ENCODE peak calls at places on chromosomes 4 and X, in four cellular contexts. M is testis, W is heart left ventricle, F is hepatocyte. C is an unnamed sample.

GRCh38 chr4:26032572-26033320 is 118.7 kb downstream of the SMIM20 start:
- DNase-seq in M (peak; percentile 30), W (no peak), F (no peak), C (no peak)

GRCh38 chrX:3286196-3286920 is 60.1 kb downstream of the MXRA5 start:
- DNase-seq in M (no peak), W (no peak), F (peak; percentile 37), C (no peak)

GRCh38 chr4:182531555-182532162 is 288.5 kb downstream of the TENM3 start:
- DNase-seq in M (no peak), W (no peak), F (no peak), C (no peak)

GRCh38 chr4:53702334-53703266 is 111.3 kb upstream of the LNX1 start:
- DNase-seq in M (peak; percentile 85), W (peak; percentile 88), F (peak; percentile 68), C (peak; percentile 14)

GRCh38 chrX:40012039-40012799 is 85.5 kb downstream of the BCOR start:
- DNase-seq in M (no peak), W (peak; percentile 61), F (peak; percentile 76), C (no peak)

GRCh38 chr4:110134269-110134889 is 64.0 kb downstream of the ELOVL6 start:
- DNase-seq in M (no peak), W (no peak), F (no peak), C (no peak)

GRCh38 chr4:55173580-55173979 is 48.2 kb upstream of the KDR start:
- DNase-seq in M (no peak), W (no peak), F (no peak), C (no peak)

GRCh38 chr4:179719766-179720470 is 2277.7 kb upstream of the AGA start:
- DNase-seq in M (no peak), W (no peak), F (no peak), C (no peak)

GRCh38 chr4:102008711-102009110 is 218.2 kb downstream of the BANK1 start:
- DNase-seq in M (no peak), W (no peak), F (no peak), C (no peak)

GRCh38 chrX:152637649-152638442 is at the start of gene GABRQ:
- DNase-seq in M (peak; percentile 84), W (no peak), F (peak; percentile 75), C (no peak)

GRCh38 chr4:174318829-174319764 is 35.4 kb downstream of the CEP44 start:
- DNase-seq in M (no peak), W (no peak), F (peak; percentile 32), C (no peak)

GRCh38 chr4:113635739-113636437 is 125.7 kb downstream of the CAMK2D start:
- DNase-seq in M (no peak), W (peak; percentile 31), F (no peak), C (no peak)

GRCh38 chr4:94458682-94459081 is 6.9 kb downstream of the PDLIM5 start:
- DNase-seq in M (no peak), W (no peak), F (no peak), C (no peak)

GRCh38 chr4:2378408-2378807 is 40.0 kb downstream of the ZFYVE28 start:
- DNase-seq in M (no peak), W (no peak), F (no peak), C (no peak)

GRCh38 chr4:43835869-43836268 is 612.7 kb downstream of the KCTD8 start:
- DNase-seq in M (no peak), W (no peak), F (no peak), C (no peak)

GRCh38 chr4:132333723-132334045 is 815.4 kb upstream of the PCDH10 start:
- DNase-seq in M (no peak), W (no peak), F (no peak), C (no peak)

GRCh38 chr4:156158747-156159146 is 205.1 kb upstream of the CTSO start:
- DNase-seq in M (no peak), W (no peak), F (no peak), C (no peak)

GRCh38 chr4:174604198-174604597 is 81.9 kb upstream of the HPGD start:
- DNase-seq in M (no peak), W (no peak), F (peak; percentile 57), C (no peak)

GRCh38 chrX:77070108-77070918 is 376.9 kb upstream of the FGF16 start:
- DNase-seq in M (no peak), W (no peak), F (no peak), C (no peak)

GRCh38 chr4:74244049-74244448 is 64.2 kb upstream of the EPGN start:
- DNase-seq in M (no peak), W (no peak), F (no peak), C (no peak)

GRCh38 chr4:73603307-73603710 is 16.9 kb downstream of the RASSF6 start:
- DNase-seq in M (no peak), W (no peak), F (peak; percentile 76), C (no peak)

GRCh38 chr4:112982677-112983076 is 66.8 kb upstream of the ANK2 start:
- DNase-seq in M (no peak), W (no peak), F (no peak), C (no peak)

GRCh38 chr4:84279678-84280077 is 219.4 kb downstream of the NKX6-1 start:
- DNase-seq in M (no peak), W (no peak), F (no peak), C (no peak)

GRCh38 chrX:153624196-153625091 is 22.6 kb upstream of the DUSP9 start:
- DNase-seq in M (no peak), W (peak; percentile 11), F (no peak), C (no peak)

GRCh38 chrX:18422325-18422724 is 3.1 kb upstream of the CDKL5 start:
- DNase-seq in M (no peak), W (no peak), F (no peak), C (no peak)

GRCh38 chrX:386768-387575 is at the start of gene PPP2R3B:
- DNase-seq in M (peak; percentile 98), W (peak; percentile 100), F (peak; percentile 99), C (peak; percentile 92)

GRCh38 chrX:143854006-143854405 is 29.9 kb upstream of the UBE2NL start:
- DNase-seq in M (no peak), W (no peak), F (no peak), C (no peak)

GRCh38 chrX:120377179-120377578 is 15.3 kb downstream of the ATP1B4 start:
- DNase-seq in M (no peak), W (no peak), F (no peak), C (no peak)
- H3K4me1 ChIP-seq in M (no peaks in the 10 kb centered on the region), W (no peaks in the 10 kb centered on the region), F (no peaks in the 10 kb centered on the region), C (no peaks in the 10 kb centered on the region)

GRCh38 chr4:147737623-147738022 is 5.7 kb downstream of the ARHGAP10 start:
- DNase-seq in M (no peak), W (no peak), F (no peak), C (no peak)

GRCh38 chr4:147733614-147734344 is 1.9 kb downstream of the ARHGAP10 start:
- DNase-seq in M (peak; percentile 66), W (peak; percentile 45), F (no peak), C (no peak)

GRCh38 chr4:147735413-147736301 is 3.8 kb downstream of the ARHGAP10 start:
- DNase-seq in M (no peak), W (no peak), F (no peak), C (no peak)

GRCh38 chr4:147734496-147734895 is 2.6 kb downstream of the ARHGAP10 start:
- DNase-seq in M (no peak), W (no peak), F (no peak), C (no peak)

GRCh38 chr4:147736458-147736857 is 4.6 kb downstream of the ARHGAP10 start:
- DNase-seq in M (no peak), W (no peak), F (no peak), C (no peak)
- H3K4me1 ChIP-seq in M (peaks cover 4% of the 10 kb centered on the region), W (peaks cover 49% of the 10 kb centered on the region), F (peaks cover 33% of the 10 kb centered on the region), C (peaks cover 44% of the 10 kb centered on the region)

GRCh38 chr4:142983111-142983510 is 137.0 kb upstream of the INPP4B start:
- DNase-seq in M (no peak), W (no peak), F (no peak), C (no peak)
- H3K4me1 ChIP-seq in M (no peaks in the 10 kb centered on the region), W (no peaks in the 10 kb centered on the region), F (no peaks in the 10 kb centered on the region), C (no peaks in the 10 kb centered on the region)

GRCh38 chr4:185721949-185722316 is 90.1 kb downstream of the SORBS2 start:
- DNase-seq in M (no peak), W (no peak), F (no peak), C (no peak)

GRCh38 chr4:185718578-185719492 is 93.2 kb downstream of the SORBS2 start:
- DNase-seq in M (no peak), W (no peak), F (peak; percentile 32), C (no peak)

GRCh38 chr4:185719493-185719843 is 92.5 kb downstream of the SORBS2 start:
- DNase-seq in M (no peak), W (no peak), F (no peak), C (no peak)

GRCh38 chr4:185723619-185724150 is 88.3 kb downstream of the SORBS2 start:
- DNase-seq in M (peak; percentile 42), W (no peak), F (no peak), C (no peak)

GRCh38 chr4:185721190-185721948 is 90.6 kb downstream of the SORBS2 start:
- DNase-seq in M (no peak), W (no peak), F (peak; percentile 38), C (no peak)
- H3K4me1 ChIP-seq in M (peaks cover 13% of the 10 kb centered on the region), W (peaks cover 56% of the 10 kb centered on the region), F (peaks cover 26% of the 10 kb centered on the region), C (peaks cover 76% of the 10 kb centered on the region)

DNA sequence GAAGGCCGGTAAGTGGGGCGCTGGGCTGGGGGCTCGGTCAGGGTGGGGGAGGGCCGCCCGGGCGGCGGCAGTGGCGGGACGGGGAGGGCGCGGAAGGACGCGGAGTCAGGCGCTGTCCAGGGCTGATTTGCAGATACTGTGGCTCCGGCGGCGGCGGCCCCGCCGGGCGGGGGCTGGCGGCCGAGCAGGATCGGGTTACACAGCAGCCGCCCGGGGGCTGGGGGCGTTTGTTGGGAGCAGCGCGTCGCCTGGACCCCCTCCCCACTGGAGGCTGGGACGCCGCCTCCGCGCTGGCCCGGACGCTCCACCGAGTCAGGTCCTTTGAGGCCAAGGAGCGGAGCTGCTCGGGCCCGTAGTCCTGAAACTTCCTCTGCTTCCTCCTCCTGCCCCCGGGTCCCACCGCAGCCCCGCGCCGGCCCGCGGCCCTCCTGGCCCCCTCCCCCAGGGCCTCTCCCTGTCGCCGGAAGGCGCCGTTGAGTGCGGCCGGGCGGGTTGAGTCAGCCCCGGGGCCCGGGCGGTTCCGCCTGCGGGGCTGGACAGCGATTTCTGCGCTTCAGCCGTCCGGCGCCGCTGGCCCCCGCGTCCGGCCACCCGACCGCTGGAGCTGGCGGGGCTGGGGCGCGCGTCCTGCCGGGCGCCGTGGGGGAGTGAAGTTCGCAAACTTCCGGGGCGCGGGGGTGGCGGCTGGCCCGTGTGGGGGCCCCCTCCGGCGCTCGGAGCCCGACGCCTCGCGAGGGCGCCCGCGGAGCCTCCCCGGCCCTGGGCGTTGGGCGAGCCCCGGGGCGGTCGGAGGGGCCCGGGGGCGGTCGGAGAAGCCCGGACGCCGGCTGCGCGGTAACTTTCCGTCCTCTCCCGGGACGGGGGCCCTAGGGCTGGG is 744 bp downstream of the REST start:
- DNase-seq in M (peak; percentile 75), W (peak; percentile 68), F (peak; percentile 88), C (peak; percentile 7)
- H3K4me1 ChIP-seq in M (peaks cover 24% of the 10 kb centered on the region), W (peaks cover 34% of the 10 kb centered on the region), F (peaks cover 29% of the 10 kb centered on the region), C (peaks cover 45% of the 10 kb centered on the region)

DNA sequence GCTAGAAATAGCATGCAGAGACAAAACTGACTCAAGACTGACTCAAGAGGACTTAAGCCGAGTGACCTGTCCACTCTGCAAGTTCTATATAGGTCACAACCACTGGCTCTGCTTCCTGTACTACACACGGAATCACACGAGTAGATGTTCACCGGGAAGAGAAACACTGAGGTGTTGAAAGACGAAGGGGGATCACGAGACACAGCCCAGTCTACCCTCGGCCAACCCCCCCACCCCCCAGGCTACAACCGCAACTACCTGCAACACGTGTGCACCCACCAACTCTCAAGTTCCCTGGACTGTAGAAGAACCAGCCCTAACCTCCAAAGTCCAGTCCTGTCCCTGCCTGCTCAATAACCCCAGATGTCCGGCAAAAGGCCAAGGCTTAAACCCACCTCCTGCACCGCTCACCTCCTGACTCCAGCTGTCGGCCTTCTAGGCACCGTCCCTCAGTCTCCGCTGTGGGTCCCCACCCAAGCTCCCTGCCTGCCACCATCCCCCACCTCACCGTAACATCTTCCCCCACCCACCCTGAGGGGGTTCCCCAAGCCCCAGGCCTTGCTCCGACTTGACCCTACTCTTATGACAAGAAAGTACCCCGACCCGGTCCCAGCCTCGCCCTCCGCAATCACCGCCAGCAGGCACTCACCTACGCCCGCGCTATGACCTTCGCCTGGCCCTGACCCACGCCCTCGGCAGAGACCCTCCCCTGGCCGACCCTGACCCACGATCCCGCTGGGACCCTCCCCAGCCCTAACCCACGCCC is 739 bp downstream of the GAK start:
- DNase-seq in M (no peak), W (no peak), F (peak; percentile 62), C (no peak)
- H3K4me1 ChIP-seq in M (peaks cover 24% of the 10 kb centered on the region), W (peaks cover 44% of the 10 kb centered on the region), F (peaks cover 24% of the 10 kb centered on the region), C (peaks cover 20% of the 10 kb centered on the region)

C was measured in thoracic aorta.